ENCODE peak calls at places on chromosomes 12 and 14, in ten cellular contexts. J is lung, Q is neural progenitor cell, Y is tibial artery, L is hepatocyte, X is heart right ventricle, U is A549, I is OCI-LY7, P is left ventricle myocardium inferior, M is HCT116. K is an unnamed sample.

GRCh38 chr12:123062682-123063426 is 82.4 kb downstream of the ARL6IP4 start:
- DNase-seq in J (peak; percentile 50), Q (no peak), Y (peak; percentile 89), L (peak; percentile 74), X (peak; percentile 56), U (peak; percentile 42), I (peak; percentile 37), P (no peak), M (peak; percentile 18), K (no peak)

GRCh38 chr12:125773033-125773432 is 707.8 kb downstream of the AACS start:
- DNase-seq in J (no peak), Q (peak; percentile 48), Y (no peak), L (peak; percentile 14), X (no peak), U (peak; percentile 18), I (peak; percentile 77), P (no peak), M (peak; percentile 6), K (no peak)

GRCh38 chr12:52636592-52637258 is 15.3 kb downstream of the KRT2 start:
- DNase-seq in J (no peak), Q (no peak), Y (peak; percentile 6), L (no peak), X (no peak), U (no peak), I (no peak), P (no peak), M (no peak), K (no peak)

GRCh38 chr12:121811434-121812319 is 7.9 kb downstream of the SETD1B start:
- DNase-seq in J (peak; percentile 68), Q (peak; percentile 92), Y (peak; percentile 86), L (peak; percentile 89), X (peak; percentile 79), U (peak; percentile 70), I (peak; percentile 70), P (peak; percentile 74), M (no peak), K (peak; percentile 83)

GRCh38 chr12:84969226-84969625 is 56.6 kb upstream of the SLC6A15 start:
- DNase-seq in J (no peak), Q (no peak), Y (no peak), L (no peak), X (no peak), U (no peak), I (no peak), P (no peak), M (no peak), K (no peak)

GRCh38 chr12:70823182-70823976 is 97.2 kb downstream of the PTPRR start:
- DNase-seq in J (no peak), Q (peak; percentile 19), Y (no peak), L (no peak), X (no peak), U (no peak), I (no peak), P (no peak), M (no peak), K (no peak)

GRCh38 chr12:32309811-32310755 is 89.3 kb upstream of the FGD4 start:
- DNase-seq in J (no peak), Q (no peak), Y (no peak), L (peak; percentile 49), X (no peak), U (no peak), I (no peak), P (no peak), M (no peak), K (no peak)

GRCh38 chr12:107200394-107200793 is 107.0 kb upstream of the CRY1 start:
- DNase-seq in J (no peak), Q (no peak), Y (no peak), L (peak; percentile 29), X (no peak), U (peak; percentile 54), I (no peak), P (no peak), M (peak; percentile 68), K (no peak)

GRCh38 chr12:4282103-4282891 is 8.7 kb downstream of the CCND2 start:
- DNase-seq in J (no peak), Q (no peak), Y (no peak), L (no peak), X (no peak), U (no peak), I (no peak), P (no peak), M (no peak), K (no peak)

GRCh38 chr12:4281173-4281654 is 7.7 kb downstream of the CCND2 start:
- DNase-seq in J (no peak), Q (no peak), Y (no peak), L (peak; percentile 68), X (no peak), U (no peak), I (no peak), P (no peak), M (no peak), K (peak; percentile 65)

GRCh38 chr12:4279120-4279690 is 5.6 kb downstream of the CCND2 start:
- DNase-seq in J (no peak), Q (no peak), Y (no peak), L (peak; percentile 37), X (no peak), U (no peak), I (no peak), P (no peak), M (no peak), K (no peak)

GRCh38 chr12:4278582-4278939 is 5.0 kb downstream of the CCND2 start:
- DNase-seq in J (peak; percentile 84), Q (no peak), Y (peak; percentile 84), L (peak; percentile 71), X (peak; percentile 66), U (no peak), I (no peak), P (peak; percentile 76), M (no peak), K (no peak)

DNA sequence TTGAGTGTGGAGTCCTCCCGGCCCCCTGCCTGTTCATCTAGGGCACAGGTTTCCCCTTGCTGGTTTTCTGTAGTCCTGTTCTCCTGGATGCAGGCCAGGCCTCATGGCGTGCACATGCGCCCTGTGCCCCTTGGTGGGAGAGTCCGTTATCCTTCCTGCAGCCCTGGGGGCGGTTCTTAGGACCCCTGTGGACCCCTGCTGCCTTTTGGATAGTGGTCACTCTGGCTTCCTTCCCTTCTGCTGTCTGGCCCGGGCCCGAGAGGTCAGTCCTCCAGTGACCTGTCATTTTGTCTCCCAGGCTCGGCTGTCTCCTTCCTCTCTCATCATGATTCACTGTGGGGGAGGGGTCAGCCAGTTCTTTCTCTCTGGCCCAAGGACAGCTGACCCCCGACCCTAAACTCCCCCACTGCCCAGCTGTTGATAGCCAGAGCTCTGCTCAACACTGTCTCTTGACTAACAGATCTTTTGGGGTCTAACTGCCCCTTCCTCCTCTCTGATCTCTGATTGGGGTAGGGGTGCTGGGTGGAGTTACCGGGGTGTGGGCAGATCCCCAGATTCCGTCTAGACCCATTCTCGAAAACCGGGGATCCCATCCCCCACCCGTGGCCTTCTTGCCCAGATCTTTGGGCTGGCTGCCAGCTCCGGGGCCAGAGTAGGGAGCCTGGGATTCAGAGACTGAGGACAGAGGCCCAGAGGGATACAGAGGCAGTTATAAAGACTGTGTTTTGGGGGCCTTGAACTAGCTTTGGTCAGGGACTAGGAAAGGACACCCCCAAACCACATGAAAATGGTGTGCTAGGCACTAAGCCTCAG is 7.0 kb downstream of the CCND2 start:
- DNase-seq in J (no peak), Q (peak; percentile 32), Y (peak; percentile 66), L (peak; percentile 47), X (peak; percentile 84), U (no peak), I (no peak), P (peak; percentile 81), M (no peak), K (no peak)
- H3K4me1 ChIP-seq in J (peaks cover 16% of the 10 kb centered on the region), Q (peaks cover 13% of the 10 kb centered on the region), Y (peaks cover 37% of the 10 kb centered on the region), L (peaks cover 53% of the 10 kb centered on the region), X (peaks cover 89% of the 10 kb centered on the region), U (peaks cover 3% of the 10 kb centered on the region), I (no peaks in the 10 kb centered on the region), P (peaks cover 99% of the 10 kb centered on the region), M (peaks cover 5% of the 10 kb centered on the region), K (peaks cover 38% of the 10 kb centered on the region)

GRCh38 chr14:77947372-77947771 is 147.5 kb downstream of the ADCK1 start:
- DNase-seq in J (no peak), Q (no peak), Y (no peak), L (no peak), X (no peak), U (no peak), I (no peak), P (no peak), M (no peak), K (no peak)
- H3K9me3 ChIP-seq in J (no peaks in the 10 kb centered on the region), Q (no peaks in the 10 kb centered on the region), Y (no peaks in the 10 kb centered on the region), L (no peaks in the 10 kb centered on the region), X (peaks cover 6% of the 10 kb centered on the region), U (no peaks in the 10 kb centered on the region), I (peaks cover 5% of the 10 kb centered on the region), P (peaks cover 7% of the 10 kb centered on the region), M (no peaks in the 10 kb centered on the region), K (no peaks in the 10 kb centered on the region)

DNA sequence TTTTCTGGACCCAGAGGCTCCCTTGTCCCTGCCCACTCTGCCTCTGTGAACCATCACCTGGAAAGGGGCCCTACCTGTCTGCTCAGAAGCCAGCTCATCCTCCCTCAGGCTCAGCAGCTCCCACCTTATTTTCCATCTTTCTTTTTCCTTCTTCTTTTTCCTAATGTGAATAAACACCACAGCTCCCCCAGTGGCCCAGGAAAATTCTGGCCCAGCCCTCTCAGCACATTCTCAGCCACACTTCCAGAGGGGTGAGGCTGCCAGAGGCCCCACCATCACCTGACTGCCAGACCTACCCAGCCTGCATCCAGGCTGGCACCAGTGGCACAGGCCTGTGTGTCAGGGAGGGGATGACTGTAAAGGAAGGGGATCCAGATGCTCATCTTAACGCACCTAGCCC is 23.0 kb downstream of the ZFHX2 start:
- DNase-seq in J (no peak), Q (peak; percentile 28), Y (no peak), L (no peak), X (no peak), U (no peak), I (no peak), P (no peak), M (no peak), K (no peak)
- TF ChIP-seq CTCF in J (no peak), Q (peak; percentile 40), Y (no peak), L (peak; percentile 22), X (no peak), U (no peak), I (peak; percentile 41), P (peak; percentile 14), M (peak; percentile 47), K (no peak)

GRCh38 chr12:4446335-4446734 is 720 bp upstream of the FGF6 start:
- DNase-seq in J (no peak), Q (no peak), Y (no peak), L (no peak), X (no peak), U (no peak), I (no peak), P (no peak), M (no peak), K (no peak)

GRCh38 chr12:4448376-4448775 is 2.8 kb upstream of the FGF6 start:
- DNase-seq in J (peak; percentile 1), Q (no peak), Y (no peak), L (no peak), X (no peak), U (no peak), I (no peak), P (no peak), M (no peak), K (no peak)

GRCh38 chr12:4448943-4449861 is 3.6 kb upstream of the FGF6 start:
- DNase-seq in J (peak; percentile 11), Q (no peak), Y (no peak), L (no peak), X (no peak), U (no peak), I (no peak), P (no peak), M (no peak), K (no peak)

GRCh38 chr12:4445156-4446020 is at the start of gene FGF6:
- DNase-seq in J (peak; percentile 24), Q (no peak), Y (no peak), L (no peak), X (no peak), U (no peak), I (no peak), P (no peak), M (no peak), K (no peak)

GRCh38 chr12:4447151-4447550 is 1.5 kb upstream of the FGF6 start:
- DNase-seq in J (peak; percentile 10), Q (no peak), Y (no peak), L (no peak), X (no peak), U (no peak), I (no peak), P (no peak), M (no peak), K (no peak)
- H3K4me1 ChIP-seq in J (no peaks in the 10 kb centered on the region), Q (peaks cover 32% of the 10 kb centered on the region), Y (no peaks in the 10 kb centered on the region), L (no peaks in the 10 kb centered on the region), X (peaks cover 9% of the 10 kb centered on the region), U (no peaks in the 10 kb centered on the region), I (no peaks in the 10 kb centered on the region), P (peaks cover under 1% of the 10 kb centered on the region), M (peaks cover 5% of the 10 kb centered on the region), K (no peaks in the 10 kb centered on the region)

K was measured in suprapubic skin.